ENCODE peak calls at places on chromosomes 7 and 10, in six cellular contexts. One of them, this sample, is unnamed.

GRCh38 chr10:80265740-80266512 is 23.5 kb downstream of the MAT1A start:
- DNase-seq in GM23338: peak
- DNase-seq in HCT116: no peak
- DNase-seq in DND-41: peak
- DNase-seq in MM.1S: no peak
- DNase-seq in fibroblast of lung: no peak
- DNase-seq in this sample: peak

GRCh38 chr10:13891542-13892431 is 305.0 kb downstream of the PRPF18 start:
- DNase-seq in GM23338: peak
- DNase-seq in HCT116: no peak
- DNase-seq in DND-41: no peak
- DNase-seq in MM.1S: no peak
- DNase-seq in fibroblast of lung: peak
- DNase-seq in this sample: peak

GRCh38 chr10:70549962-70550845 is 52.3 kb downstream of the PRF1 start:
- DNase-seq in GM23338: peak
- DNase-seq in HCT116: peak
- DNase-seq in DND-41: peak
- DNase-seq in MM.1S: peak
- DNase-seq in fibroblast of lung: peak
- DNase-seq in this sample: peak

GRCh38 chr10:7234109-7234508 is 176.7 kb downstream of the SFMBT2 start:
- DNase-seq in GM23338: no peak
- DNase-seq in HCT116: no peak
- DNase-seq in DND-41: no peak
- DNase-seq in MM.1S: no peak
- DNase-seq in fibroblast of lung: no peak
- DNase-seq in this sample: no peak

GRCh38 chr7:124171068-124171467 is 138.2 kb upstream of the TMEM229A start:
- DNase-seq in GM23338: peak
- DNase-seq in HCT116: peak
- DNase-seq in DND-41: no peak
- DNase-seq in MM.1S: peak
- DNase-seq in fibroblast of lung: no peak
- DNase-seq in this sample: peak

GRCh38 chr7:131225619-131226101 is 102.0 kb upstream of the MKLN1 start:
- DNase-seq in GM23338: no peak
- DNase-seq in HCT116: no peak
- DNase-seq in DND-41: no peak
- DNase-seq in MM.1S: no peak
- DNase-seq in fibroblast of lung: peak
- DNase-seq in this sample: no peak

GRCh38 chr7:32062150-32062549 is 8.1 kb downstream of the PDE1C start:
- DNase-seq in GM23338: peak
- DNase-seq in HCT116: peak
- DNase-seq in DND-41: peak
- DNase-seq in MM.1S: no peak
- DNase-seq in fibroblast of lung: peak
- DNase-seq in this sample: peak

GRCh38 chr7:158614695-158615094 is 27.1 kb upstream of the PTPRN2 start:
- DNase-seq in GM23338: no peak
- DNase-seq in HCT116: no peak
- DNase-seq in DND-41: no peak
- DNase-seq in MM.1S: no peak
- DNase-seq in fibroblast of lung: peak
- DNase-seq in this sample: no peak

GRCh38 chr7:24018331-24018730 is 265.7 kb upstream of the NPY start:
- DNase-seq in GM23338: no peak
- DNase-seq in HCT116: no peak
- DNase-seq in DND-41: no peak
- DNase-seq in MM.1S: no peak
- DNase-seq in fibroblast of lung: no peak
- DNase-seq in this sample: no peak

GRCh38 chr10:112792487-112793196 is 157.4 kb upstream of the TCF7L2 start:
- DNase-seq in GM23338: no peak
- DNase-seq in HCT116: no peak
- DNase-seq in DND-41: no peak
- DNase-seq in MM.1S: no peak
- DNase-seq in fibroblast of lung: peak
- DNase-seq in this sample: peak

GRCh38 chr7:77403957-77404356 is 12.2 kb downstream of the GSAP start:
- DNase-seq in GM23338: no peak
- DNase-seq in HCT116: no peak
- DNase-seq in DND-41: no peak
- DNase-seq in MM.1S: no peak
- DNase-seq in fibroblast of lung: no peak
- DNase-seq in this sample: no peak

GRCh38 chr10:59678884-59679301 is 30.8 kb downstream of the SLC16A9 start:
- DNase-seq in GM23338: no peak
- DNase-seq in HCT116: no peak
- DNase-seq in DND-41: no peak
- DNase-seq in MM.1S: peak
- DNase-seq in fibroblast of lung: peak
- DNase-seq in this sample: no peak

GRCh38 chr10:114709966-114710365 is 51.9 kb upstream of the ABLIM1 start:
- DNase-seq in GM23338: no peak
- DNase-seq in HCT116: no peak
- DNase-seq in DND-41: no peak
- DNase-seq in MM.1S: no peak
- DNase-seq in fibroblast of lung: peak
- DNase-seq in this sample: no peak

GRCh38 chr10:70815504-70816219 is at the start of gene SGPL1:
- DNase-seq in GM23338: peak
- DNase-seq in HCT116: peak
- DNase-seq in DND-41: peak
- DNase-seq in MM.1S: peak
- DNase-seq in fibroblast of lung: peak
- DNase-seq in this sample: peak

GRCh38 chr7:99928994-99929729 is at the start of gene GJC3:
- DNase-seq in GM23338: peak
- DNase-seq in HCT116: peak
- DNase-seq in DND-41: peak
- DNase-seq in MM.1S: peak
- DNase-seq in fibroblast of lung: peak
- DNase-seq in this sample: peak

GRCh38 chr7:31095286-31096197 is 43.4 kb downstream of the ADCYAP1R1 start:
- DNase-seq in GM23338: no peak
- DNase-seq in HCT116: no peak
- DNase-seq in DND-41: no peak
- DNase-seq in MM.1S: no peak
- DNase-seq in fibroblast of lung: no peak
- DNase-seq in this sample: no peak

GRCh38 chr10:24237801-24238390 is 29.0 kb downstream of the KIAA1217 start:
- DNase-seq in GM23338: peak
- DNase-seq in HCT116: no peak
- DNase-seq in DND-41: no peak
- DNase-seq in MM.1S: no peak
- DNase-seq in fibroblast of lung: no peak
- DNase-seq in this sample: no peak

GRCh38 chr10:119316729-119317097 is 109.3 kb downstream of the GRK5 start:
- DNase-seq in GM23338: no peak
- DNase-seq in HCT116: peak
- DNase-seq in DND-41: no peak
- DNase-seq in MM.1S: no peak
- DNase-seq in fibroblast of lung: peak
- DNase-seq in this sample: no peak

GRCh38 chr10:101123815-101124617 is 7.1 kb upstream of the TLX1 start:
- DNase-seq in GM23338: no peak
- DNase-seq in HCT116: no peak
- DNase-seq in DND-41: no peak
- DNase-seq in MM.1S: no peak
- DNase-seq in fibroblast of lung: no peak
- DNase-seq in this sample: no peak

GRCh38 chr10:101124933-101125332 is 6.2 kb upstream of the TLX1 start:
- DNase-seq in GM23338: no peak
- DNase-seq in HCT116: no peak
- DNase-seq in DND-41: no peak
- DNase-seq in MM.1S: no peak
- DNase-seq in fibroblast of lung: no peak
- DNase-seq in this sample: no peak

GRCh38 chr10:101122270-101123084 is 8.6 kb upstream of the TLX1 start:
- DNase-seq in GM23338: no peak
- DNase-seq in HCT116: no peak
- DNase-seq in DND-41: no peak
- DNase-seq in MM.1S: no peak
- DNase-seq in fibroblast of lung: no peak
- DNase-seq in this sample: no peak

GRCh38 chr10:101121661-101122045 is 9.4 kb upstream of the TLX1 start:
- DNase-seq in GM23338: no peak
- DNase-seq in HCT116: no peak
- DNase-seq in DND-41: no peak
- DNase-seq in MM.1S: no peak
- DNase-seq in fibroblast of lung: no peak
- DNase-seq in this sample: no peak

DNA sequence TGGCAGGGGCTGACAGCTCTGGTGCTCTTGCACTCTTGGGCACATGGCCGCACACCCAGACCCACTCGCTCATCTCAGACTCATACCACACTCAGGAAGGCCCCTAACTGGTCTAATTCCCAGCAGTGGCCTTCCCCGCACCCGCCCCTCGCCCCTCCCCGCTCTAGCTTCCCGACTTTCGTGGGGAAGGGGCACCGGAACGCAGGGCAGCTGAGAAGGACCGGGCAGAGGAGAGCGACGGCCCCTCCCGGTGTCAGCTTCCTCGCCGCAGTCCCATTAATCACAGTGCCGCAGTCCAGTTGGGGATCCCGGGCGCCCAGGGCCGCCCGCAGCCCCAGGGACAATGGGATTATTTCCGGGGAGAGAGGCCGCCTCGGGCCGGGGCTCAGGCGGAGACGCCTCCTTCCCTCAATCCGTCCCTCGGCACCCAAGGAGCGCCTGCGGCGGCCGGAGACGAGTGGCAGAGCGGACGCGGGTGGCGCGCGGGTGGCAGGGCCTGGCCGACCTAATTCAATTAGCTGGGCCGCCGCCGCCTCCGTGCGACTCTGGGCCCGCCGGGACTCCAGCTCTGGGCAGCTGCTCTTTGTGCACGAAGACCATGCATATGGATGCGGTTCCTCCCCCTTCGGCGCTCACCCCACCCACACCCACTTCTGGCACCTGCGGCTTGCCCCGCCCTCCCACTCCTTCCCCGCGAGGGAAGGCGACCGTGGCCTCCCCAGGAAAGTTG is 7.8 kb upstream of the TLX1 start:
- DNase-seq in GM23338: no peak
- DNase-seq in HCT116: no peak
- DNase-seq in DND-41: no peak
- DNase-seq in MM.1S: no peak
- DNase-seq in fibroblast of lung: no peak
- DNase-seq in this sample: peak
- TF ChIP-seq EZH2 in GM23338: peak
- TF ChIP-seq EZH2 in HCT116: no peak
- TF ChIP-seq EZH2 in DND-41: no peak
- TF ChIP-seq EZH2 in MM.1S: no peak
- TF ChIP-seq EZH2 in fibroblast of lung: no peak
- TF ChIP-seq EZH2 in this sample: peak

GRCh38 chr7:141073173-141073640 is 657 bp upstream of the TMEM178B start:
- DNase-seq in GM23338: peak
- DNase-seq in HCT116: no peak
- DNase-seq in DND-41: no peak
- DNase-seq in MM.1S: peak
- DNase-seq in fibroblast of lung: peak
- DNase-seq in this sample: peak

GRCh38 chr7:141071260-141071854 is 2.5 kb upstream of the TMEM178B start:
- DNase-seq in GM23338: peak
- DNase-seq in HCT116: peak
- DNase-seq in DND-41: peak
- DNase-seq in MM.1S: peak
- DNase-seq in fibroblast of lung: no peak
- DNase-seq in this sample: peak

GRCh38 chr7:141073641-141074161 is at the start of gene TMEM178B:
- DNase-seq in GM23338: peak
- DNase-seq in HCT116: no peak
- DNase-seq in DND-41: no peak
- DNase-seq in MM.1S: peak
- DNase-seq in fibroblast of lung: no peak
- DNase-seq in this sample: peak

GRCh38 chr7:141072548-141073172 is 1.2 kb upstream of the TMEM178B start:
- DNase-seq in GM23338: peak
- DNase-seq in HCT116: no peak
- DNase-seq in DND-41: no peak
- DNase-seq in MM.1S: peak
- DNase-seq in fibroblast of lung: peak
- DNase-seq in this sample: peak

DNA sequence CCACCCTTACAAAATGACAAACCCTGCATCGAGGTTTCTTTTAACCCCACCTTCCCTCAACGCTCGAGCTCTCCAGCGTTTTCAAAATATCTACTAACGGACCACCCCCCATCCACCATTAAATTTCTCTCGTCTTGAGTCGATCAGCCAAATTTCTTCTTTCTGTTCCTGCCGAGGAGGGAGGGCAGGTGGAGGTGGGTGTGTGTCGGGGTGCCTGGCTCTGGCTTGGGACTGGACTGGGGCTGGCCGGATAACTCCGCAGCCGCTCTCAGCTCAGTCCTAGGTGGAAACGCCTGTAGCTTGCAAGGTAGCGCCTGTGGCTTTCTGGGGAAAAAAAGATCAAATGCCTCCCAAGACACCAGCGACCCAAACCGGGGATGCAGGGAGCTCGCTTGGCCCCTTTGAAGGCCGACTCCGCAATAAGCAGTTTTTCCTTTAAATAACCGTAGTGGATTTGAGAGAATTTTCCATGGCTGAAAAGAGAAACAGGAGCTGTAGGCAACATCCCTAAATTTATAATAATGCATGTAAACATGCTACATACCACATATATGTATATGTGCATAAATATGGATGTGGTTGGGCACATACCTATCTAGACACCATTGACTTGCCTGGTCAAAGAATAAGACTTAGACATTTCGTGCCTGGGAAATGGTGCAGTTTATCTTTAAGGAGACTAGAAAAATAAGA is 1.9 kb upstream of the TMEM178B start:
- DNase-seq in GM23338: peak
- DNase-seq in HCT116: no peak
- DNase-seq in DND-41: no peak
- DNase-seq in MM.1S: peak
- DNase-seq in fibroblast of lung: no peak
- DNase-seq in this sample: peak
- H3K4me3 ChIP-seq in GM23338: peak
- H3K4me3 ChIP-seq in HCT116: no peak
- H3K4me3 ChIP-seq in DND-41: no peak
- H3K4me3 ChIP-seq in MM.1S: peak
- H3K4me3 ChIP-seq in fibroblast of lung: peak
- H3K4me3 ChIP-seq in this sample: peak

DNA sequence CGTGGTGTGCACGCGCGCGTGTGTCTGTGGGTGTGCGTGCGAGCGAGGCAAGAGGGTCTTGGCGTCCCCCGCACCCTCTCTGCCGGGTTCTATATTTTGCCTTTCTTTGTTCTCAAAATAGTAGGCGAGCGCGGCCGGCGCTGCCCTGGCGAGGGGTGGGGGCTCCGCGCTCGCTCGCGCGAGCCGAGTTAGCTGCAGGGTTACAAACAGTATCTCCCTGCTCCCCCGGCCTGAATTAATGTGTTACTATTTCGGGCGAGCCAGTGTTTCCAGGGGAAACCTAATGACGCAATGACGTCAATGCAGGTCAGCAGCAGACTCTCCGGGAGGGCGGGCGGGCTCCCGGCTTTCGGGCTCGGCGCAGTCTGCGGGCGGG is 73.8 kb upstream of the LEP start:
- DNase-seq in GM23338: peak
- DNase-seq in HCT116: no peak
- DNase-seq in DND-41: no peak
- DNase-seq in MM.1S: no peak
- DNase-seq in fibroblast of lung: peak
- DNase-seq in this sample: peak
- H2AFZ ChIP-seq in GM23338: peak
- H2AFZ ChIP-seq in HCT116: no peak
- H2AFZ ChIP-seq in DND-41: no peak
- H2AFZ ChIP-seq in MM.1S: peak
- H2AFZ ChIP-seq in fibroblast of lung: no peak
- H2AFZ ChIP-seq in this sample: no peak

GRCh38 chr10:98029149-98030092 is 1.0 kb downstream of the CRTAC1 start:
- DNase-seq in GM23338: peak
- DNase-seq in HCT116: no peak
- DNase-seq in DND-41: no peak
- DNase-seq in MM.1S: no peak
- DNase-seq in fibroblast of lung: no peak
- DNase-seq in this sample: peak
- TF ChIP-seq EZH2 in GM23338: peak
- TF ChIP-seq EZH2 in HCT116: no peak
- TF ChIP-seq EZH2 in DND-41: no peak
- TF ChIP-seq EZH2 in MM.1S: no peak
- TF ChIP-seq EZH2 in fibroblast of lung: peak
- TF ChIP-seq EZH2 in this sample: peak

This sample was measured in neural progenitor cell.